ENCODE peak calls at places on chromosome X, in nine cellular contexts. D, E, P, Y, H, V, K, R and L are unnamed samples.

GRCh38 chrX:152641256-152641875 is 3.7 kb downstream of the GABRQ start:
- DNase-seq in P (no peak), K (no peak), Y (no peak), D (no peak), E (peak), R (no peak), H (no peak), V (no peak), L (no peak)

GRCh38 chrX:130091976-130092522 is 18.2 kb downstream of the ELF4 start:
- DNase-seq in R (peak), K (peak), D (peak), V (no peak), E (peak), H (no peak), P (peak), Y (no peak), L (peak)

GRCh38 chrX:153600921-153601320 is 2.0 kb upstream of the CCNQ start:
- DNase-seq in P (no peak), E (no peak), H (no peak), V (no peak), D (no peak), Y (no peak), R (no peak), K (no peak), L (no peak)

GRCh38 chrX:15072259-15072658 is 197.6 kb downstream of the ASB9 start:
- DNase-seq in E (no peak), K (no peak), H (no peak), V (no peak), D (no peak), P (no peak), R (no peak), Y (no peak), L (no peak)

GRCh38 chrX:12984629-12985303 is 9.9 kb downstream of the TMSB4X start:
- DNase-seq in V (no peak), H (no peak), K (no peak), D (peak), Y (peak), R (no peak), E (no peak), P (no peak), L (no peak)

GRCh38 chrX:102606115-102606514 is 6.8 kb downstream of the ARMCX5 start:
- DNase-seq in P (no peak), V (no peak), E (no peak), R (no peak), K (no peak), Y (no peak), D (no peak), H (no peak), L (no peak)

GRCh38 chrX:87517571-87518141 is at the start of gene KLHL4:
- DNase-seq in H (no peak), D (peak), K (no peak), Y (peak), P (peak), R (no peak), V (no peak), E (peak), L (peak)

GRCh38 chrX:109783712-109784109 is 50.7 kb upstream of the ACSL4 start:
- DNase-seq in H (no peak), V (no peak), P (no peak), R (no peak), E (no peak), K (no peak), D (no peak), Y (no peak), L (no peak)

GRCh38 chrX:11665144-11666040 is at the start of gene ARHGAP6:
- DNase-seq in V (no peak), K (peak), H (no peak), R (peak), D (peak), P (peak), E (peak), Y (peak), L (peak)

GRCh38 chrX:24405959-24406358 is 45.5 kb downstream of the SUPT20HL1 start:
- DNase-seq in P (no peak), Y (no peak), V (no peak), R (no peak), K (no peak), H (no peak), D (no peak), E (no peak), L (no peak)

GRCh38 chrX:139560221-139560620 is 29.7 kb downstream of the F9 start:
- DNase-seq in D (no peak), P (no peak), R (no peak), V (no peak), Y (peak), E (no peak), K (no peak), H (no peak), L (no peak)

GRCh38 chrX:46812445-46812844 is 24.4 kb upstream of the RP2 start:
- DNase-seq in P (no peak), V (no peak), K (no peak), H (no peak), E (no peak), R (no peak), D (no peak), Y (no peak), L (no peak)

GRCh38 chrX:119067023-119067739 is 5.6 kb upstream of the CT47C1 start:
- DNase-seq in P (peak), K (no peak), Y (peak), R (peak), D (peak), V (no peak), H (no peak), E (peak), L (peak)

GRCh38 chrX:22542641-22543040 is 269.9 kb downstream of the CBLL2 start:
- DNase-seq in R (no peak), K (no peak), P (no peak), Y (peak), V (no peak), E (no peak), D (no peak), H (no peak), L (no peak)

GRCh38 chrX:53356186-53356585 is 66.3 kb downstream of the SMC1A start:
- DNase-seq in P (no peak), V (no peak), H (no peak), R (no peak), D (no peak), E (peak), Y (no peak), K (no peak), L (no peak)

GRCh38 chrX:3807906-3808305 is 94.5 kb upstream of the PRKX start:
- DNase-seq in E (no peak), P (no peak), K (no peak), H (no peak), V (no peak), D (no peak), Y (no peak), R (no peak), L (no peak)
- TF ChIP-seq CTCF in E (no peak), P (no peak), K (no peak), H (no peak), V (no peak), D (no peak), Y (no peak), R (no peak), L (no peak)

DNA sequence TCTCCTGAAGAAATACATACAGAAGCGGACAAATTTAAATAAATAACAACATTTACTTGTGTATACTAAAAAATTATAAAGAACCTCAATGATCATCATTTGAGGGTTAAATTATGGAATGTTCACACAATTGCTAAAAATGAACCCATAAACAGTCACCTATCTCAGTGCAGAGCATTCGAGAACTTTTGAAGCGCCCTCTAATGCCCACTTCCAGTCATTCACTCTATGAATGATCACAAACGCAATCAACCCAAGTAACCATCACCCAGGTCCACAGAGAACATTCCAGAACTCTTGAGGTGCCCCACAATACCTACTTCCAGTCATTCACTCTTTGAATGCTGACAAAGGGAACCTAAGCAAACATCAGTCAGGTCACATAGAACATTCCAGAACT is 103.5 kb upstream of the PLAC1 start:
- DNase-seq in D (peak), E (no peak), R (no peak), H (no peak), K (no peak), V (no peak), P (no peak), Y (no peak), L (no peak)
- TF ChIP-seq CTCF in D (no peak), E (peak), R (peak), H (no peak), K (peak), V (peak), P (peak), Y (peak), L (peak)

DNA sequence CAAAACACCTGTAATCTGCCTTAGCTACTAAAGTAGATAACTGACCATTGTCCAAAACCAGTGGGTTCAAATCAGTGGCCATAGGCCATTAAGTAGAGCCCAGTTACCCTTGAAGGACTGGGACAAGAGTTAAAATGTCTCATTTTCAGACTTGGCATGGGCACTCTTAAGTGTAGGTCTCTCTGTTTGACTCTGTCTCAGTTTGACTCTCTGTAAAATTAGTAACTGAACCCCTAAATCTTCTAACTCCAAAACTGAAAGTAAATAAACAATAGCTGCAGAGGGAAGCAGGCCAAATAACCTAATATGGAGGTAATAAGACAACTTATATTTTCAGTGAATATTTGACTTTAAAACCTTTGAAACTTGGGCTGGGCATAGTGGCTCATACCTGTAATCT is 89.1 kb downstream of the SLC16A2 start:
- DNase-seq in Y (no peak), H (no peak), V (no peak), E (no peak), R (no peak), D (no peak), K (no peak), P (no peak), L (no peak)
- TF ChIP-seq CTCF in Y (no peak), H (no peak), V (no peak), E (no peak), R (no peak), D (no peak), K (no peak), P (no peak), L (no peak)

DNA sequence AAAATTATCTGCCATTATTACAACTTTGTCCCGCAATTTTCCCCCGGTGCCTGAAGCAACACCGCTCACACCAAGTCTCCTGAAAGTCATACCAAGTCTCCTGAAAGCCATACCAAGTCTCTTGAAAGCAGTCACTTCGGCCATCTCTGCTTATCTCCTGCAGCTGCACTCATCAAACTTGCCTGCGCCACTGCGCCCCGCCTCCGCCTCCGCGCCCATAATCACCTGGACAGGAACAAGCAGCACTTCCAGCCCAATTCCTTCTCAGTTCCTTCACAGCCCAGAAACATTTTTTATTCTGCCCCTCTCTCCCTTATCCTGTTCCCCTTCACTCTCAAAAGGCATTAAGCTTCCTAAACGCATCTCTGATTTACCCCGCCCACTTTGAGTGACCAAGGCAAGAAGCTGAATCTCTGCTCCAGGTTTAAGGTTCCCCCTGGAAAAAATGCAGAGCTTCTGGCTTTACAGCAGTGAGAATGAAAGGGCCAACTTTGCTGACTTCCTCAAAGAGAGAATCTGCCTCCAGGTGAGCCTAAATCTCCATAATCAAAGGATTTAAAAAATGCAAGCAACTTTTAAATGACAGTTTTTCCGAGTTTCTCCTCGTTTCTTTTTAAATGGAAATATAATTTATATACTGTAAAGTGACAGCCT is 7.7 kb downstream of the GPR50 start:
- DNase-seq in K (no peak), R (no peak), E (peak), Y (no peak), D (no peak), P (no peak), H (no peak), V (no peak), L (no peak)
- TF ChIP-seq CTCF in K (no peak), R (no peak), E (no peak), Y (no peak), D (no peak), P (no peak), H (no peak), V (no peak), L (no peak)